ENCODE peak calls at places on chromosomes 4 and X, in seven cellular contexts. I is H1, A is K562, F is GM12878, Y is GM12891, S is HepG2, V is SK-N-SH. N is an unnamed sample.
A peak's percentile ranks its signal among the peaks of the same experiment; 100 is the strongest.

GRCh38 chr4:24056258-24056657 is 166.4 kb upstream of the PPARGC1A start:
- DNase-seq in V (no peak), I (no peak), A (no peak), F (no peak), Y (no peak), S (no peak), N (no peak)

GRCh38 chr4:87092389-87093141 is 127.9 kb downstream of the KLHL8 start:
- DNase-seq in A (peak; percentile 48), V (peak; percentile 40), S (peak; percentile 62), Y (no peak), I (no peak), F (no peak), N (no peak)

GRCh38 chrX:1657367-1658082 is 42.7 kb downstream of the ASMT start:
- DNase-seq in I (no peak), F (peak; percentile 62), S (no peak), A (no peak), V (no peak), Y (no peak), N (no peak)

GRCh38 chrX:24149346-24150050 is at the start of gene ZFX:
- DNase-seq in F (no peak), S (peak; percentile 9), V (peak; percentile 83), Y (peak; percentile 7), I (peak; percentile 56), A (peak; percentile 73), N (peak; percentile 32)

GRCh38 chrX:51435101-51435500 is 61.3 kb downstream of the NUDT11 start:
- DNase-seq in V (no peak), Y (no peak), F (no peak), I (no peak), A (no peak), S (no peak), N (no peak)

GRCh38 chr4:110533940-110534339 is 58.0 kb downstream of the ENPEP start:
- DNase-seq in V (no peak), Y (no peak), F (no peak), S (peak; percentile 74), I (no peak), A (no peak), N (no peak)

GRCh38 chrX:13396887-13397286 is 77.0 kb upstream of the ATXN3L start:
- DNase-seq in V (no peak), F (no peak), A (no peak), Y (no peak), I (no peak), S (no peak), N (no peak)

GRCh38 chr4:129043523-129043922 is 49.8 kb downstream of the SCLT1 start:
- DNase-seq in Y (no peak), A (no peak), I (no peak), F (no peak), V (no peak), S (peak; percentile 7), N (no peak)

GRCh38 chrX:108022491-108023089 is 22.3 kb upstream of the VSIG1 start:
- DNase-seq in V (no peak), Y (no peak), I (no peak), F (no peak), S (no peak), A (no peak), N (no peak)

GRCh38 chr4:80831383-80832361 is 198.8 kb upstream of the BMP3 start:
- DNase-seq in V (no peak), I (no peak), Y (no peak), F (no peak), A (no peak), S (no peak), N (no peak)

GRCh38 chr4:87930629-87931028 is 44.9 kb upstream of the SPP1 start:
- DNase-seq in I (no peak), S (no peak), Y (no peak), F (no peak), V (no peak), A (no peak), N (no peak)

GRCh38 chr4:158020734-158021346 is 152.0 kb downstream of the GASK1B start:
- DNase-seq in S (peak; percentile 44), V (no peak), F (no peak), I (no peak), Y (no peak), A (no peak), N (no peak)

GRCh38 chrX:33465137-33465536 is 253.8 kb upstream of the DMD start:
- DNase-seq in A (no peak), S (no peak), Y (no peak), V (no peak), I (no peak), F (no peak), N (no peak)

GRCh38 chr4:99219072-99219471 is at the start of gene ADH6:
- DNase-seq in F (no peak), A (no peak), Y (no peak), I (no peak), S (peak; percentile 90), V (no peak), N (no peak)

GRCh38 chr4:23572382-23572781 is 317.5 kb downstream of the PPARGC1A start:
- DNase-seq in A (no peak), Y (no peak), V (no peak), S (no peak), F (no peak), I (no peak), N (no peak)

GRCh38 chr4:17762705-17763104 is 18.7 kb downstream of the FAM184B start:
- DNase-seq in F (no peak), V (no peak), Y (no peak), A (peak; percentile 19), I (no peak), S (peak; percentile 25), N (no peak)

GRCh38 chr4:46844325-46844917 is 64.6 kb downstream of the COX7B2 start:
- DNase-seq in S (peak; percentile 50), A (peak; percentile 21), F (peak; percentile 4), Y (no peak), V (peak; percentile 23), I (no peak), N (peak; percentile 0)

GRCh38 chrX:2500091-2500680 is 590 bp downstream of the DHRSX start:
- DNase-seq in F (no peak), Y (no peak), V (peak; percentile 84), S (peak; percentile 18), A (peak; percentile 74), I (peak; percentile 75), N (peak; percentile 61)

GRCh38 chr4:152500798-152501434 is 35.0 kb downstream of the FBXW7 start:
- DNase-seq in A (peak; percentile 58), Y (no peak), S (peak; percentile 65), V (peak; percentile 34), I (no peak), F (peak; percentile 74), N (no peak)

GRCh38 chr4:20445933-20446723 is 194.4 kb downstream of the SLIT2 start:
- DNase-seq in S (no peak), A (no peak), F (no peak), Y (no peak), I (no peak), V (no peak), N (no peak)

GRCh38 chrX:12153741-12154140 is 15.5 kb downstream of the FRMPD4 start:
- DNase-seq in A (no peak), Y (no peak), V (no peak), I (no peak), S (no peak), F (no peak), N (no peak)

GRCh38 chrX:139889760-139890159 is 43.1 kb downstream of the ATP11C start:
- DNase-seq in F (no peak), V (no peak), Y (no peak), A (no peak), I (no peak), S (no peak), N (no peak)

GRCh38 chrX:39766085-39766726 is 331.6 kb downstream of the BCOR start:
- DNase-seq in Y (no peak), S (no peak), F (no peak), V (no peak), I (no peak), A (no peak), N (no peak)

GRCh38 chrX:39762266-39762841 is 335.4 kb downstream of the BCOR start:
- DNase-seq in A (no peak), F (no peak), I (no peak), V (no peak), Y (no peak), S (no peak), N (no peak)

GRCh38 chrX:39766882-39767281 is 330.9 kb downstream of the BCOR start:
- DNase-seq in V (peak; percentile 44), S (no peak), Y (no peak), I (no peak), A (no peak), F (no peak), N (no peak)

GRCh38 chrX:39767446-39767845 is 330.3 kb downstream of the BCOR start:
- DNase-seq in V (no peak), I (no peak), Y (no peak), S (no peak), F (no peak), A (no peak), N (no peak)

DNA sequence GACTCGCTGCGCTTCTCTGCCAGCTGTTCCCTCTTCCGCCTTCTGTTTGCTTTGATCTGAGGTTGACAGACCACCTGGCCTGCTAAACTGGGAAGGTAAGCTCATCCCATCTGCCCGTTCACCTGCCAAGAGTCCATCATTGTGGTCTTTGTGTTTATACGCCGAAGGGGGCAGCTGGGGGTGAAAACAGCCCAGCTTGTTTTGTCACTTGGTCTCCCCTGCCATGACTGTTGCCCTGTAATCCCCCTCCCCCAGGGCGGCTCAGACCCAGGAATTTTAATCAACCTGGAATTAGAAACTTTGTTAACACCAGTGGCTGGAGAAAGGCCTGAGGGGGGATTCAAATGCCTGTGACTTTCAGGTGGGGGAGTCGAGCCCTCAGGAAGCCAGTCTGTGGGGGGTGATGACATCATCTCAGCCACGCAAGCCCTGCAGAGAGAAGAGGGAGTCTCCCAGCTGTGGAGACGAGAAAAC is 333.3 kb downstream of the BCOR start:
- DNase-seq in Y (no peak), I (no peak), V (no peak), S (no peak), F (no peak), A (no peak), N (no peak)
- TF ChIP-seq TAF1 in Y (no peak), I (no peak), V (no peak), S (no peak), F (no peak), A (no peak), N (no peak)

GRCh38 chrX:545488-545887 is 85.1 kb upstream of the SHOX start:
- DNase-seq in A (no peak), Y (no peak), V (no peak), F (no peak), S (no peak), I (no peak), N (no peak)
- TF ChIP-seq POLR2AphosphoS5 in A (no peak), Y (no peak), V (no peak), F (no peak), S (no peak), I (no peak), N (no peak)

DNA sequence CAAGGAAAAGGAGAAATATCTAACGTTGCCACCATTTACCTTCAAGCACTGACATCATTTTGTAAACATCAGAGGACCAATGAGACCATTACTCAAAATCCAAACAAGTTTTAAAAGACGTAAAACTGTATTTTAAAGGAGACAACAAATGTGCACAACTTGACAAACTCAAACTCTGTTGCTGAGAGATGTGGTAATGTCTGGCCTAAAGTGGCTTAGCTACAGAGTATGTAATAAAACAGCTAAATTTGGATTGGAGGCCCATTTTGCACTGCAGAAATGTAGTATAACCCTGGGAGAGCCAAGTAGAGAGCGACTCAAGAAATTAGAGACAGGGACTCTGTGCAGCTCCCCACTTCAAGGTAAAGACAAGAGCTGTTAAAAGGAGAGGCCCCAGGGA is 20.4 kb downstream of the UNC5C start:
- DNase-seq in S (no peak), F (no peak), V (no peak), Y (no peak), A (no peak), I (no peak), N (no peak)
- TF ChIP-seq TAF1 in S (no peak), F (no peak), V (no peak), Y (no peak), A (no peak), I (no peak), N (no peak)

GRCh38 chr4:3074846-3075651 is 568 bp downstream of the HTT start:
- DNase-seq in V (peak; percentile 74), A (peak; percentile 67), Y (no peak), I (peak; percentile 79), F (no peak), S (peak; percentile 65), N (no peak)
- TF ChIP-seq POLR2AphosphoS5 in V (peak; percentile 47), A (peak; percentile 39), Y (peak; percentile 97), I (peak; percentile 15), F (peak; percentile 91), S (peak; percentile 57), N (peak; percentile 77)

N was measured in GM12892.